ENCODE peak calls at places on chromosomes 4 and X, in four cellular contexts. L is K562, O is WTC11, P is HepG2. U is an unnamed sample.

GRCh38 chr4:3401436-3402171 is 40.2 kb upstream of the HGFAC start:
- DNase-seq in L (no peak), O (no peak), P (no peak), U (no peak)

GRCh38 chr4:76385974-76386373 is 35.0 kb downstream of the CCDC158 start:
- DNase-seq in P (no peak), L (no peak), O (no peak), U (no peak)

GRCh38 chr4:48432017-48432416 is 51.1 kb upstream of the SLC10A4 start:
- DNase-seq in P (no peak), O (no peak), L (no peak), U (no peak)

GRCh38 chr4:41881931-41882621 is 53.2 kb upstream of the TMEM33 start:
- DNase-seq in L (no peak), O (peak), P (no peak), U (peak)

GRCh38 chrX:39212456-39212855 is 411.2 kb downstream of the MID1IP1 start:
- DNase-seq in L (no peak), O (no peak), P (no peak), U (no peak)

GRCh38 chr4:167196386-167196785 is 37.9 kb downstream of the SPOCK3 start:
- DNase-seq in O (no peak), P (peak), L (no peak), U (no peak)

GRCh38 chr4:39528056-39528465 is 822 bp upstream of the UGDH start:
- DNase-seq in L (no peak), P (no peak), O (no peak), U (no peak)

GRCh38 chr4:184156169-184156568 is 61.5 kb downstream of the ENPP6 start:
- DNase-seq in O (no peak), L (no peak), P (no peak), U (no peak)

GRCh38 chrX:152893631-152894610 is 3.9 kb upstream of the ZNF185 start:
- DNase-seq in L (no peak), O (no peak), P (no peak), U (no peak)

GRCh38 chr4:162497564-162498167 is 333.9 kb upstream of the FSTL5 start:
- DNase-seq in L (peak), P (peak), O (no peak), U (peak)

GRCh38 chr4:150080335-150080734 is 2.1 kb downstream of the DCLK2 start:
- DNase-seq in L (no peak), O (no peak), P (no peak), U (no peak)

GRCh38 chr4:81632581-81633247 is 161.0 kb upstream of the RASGEF1B start:
- DNase-seq in L (no peak), O (no peak), P (no peak), U (no peak)

GRCh38 chrX:45258741-45259402 is 58.2 kb upstream of the DIPK2B start:
- DNase-seq in P (no peak), O (no peak), L (no peak), U (no peak)

DNA sequence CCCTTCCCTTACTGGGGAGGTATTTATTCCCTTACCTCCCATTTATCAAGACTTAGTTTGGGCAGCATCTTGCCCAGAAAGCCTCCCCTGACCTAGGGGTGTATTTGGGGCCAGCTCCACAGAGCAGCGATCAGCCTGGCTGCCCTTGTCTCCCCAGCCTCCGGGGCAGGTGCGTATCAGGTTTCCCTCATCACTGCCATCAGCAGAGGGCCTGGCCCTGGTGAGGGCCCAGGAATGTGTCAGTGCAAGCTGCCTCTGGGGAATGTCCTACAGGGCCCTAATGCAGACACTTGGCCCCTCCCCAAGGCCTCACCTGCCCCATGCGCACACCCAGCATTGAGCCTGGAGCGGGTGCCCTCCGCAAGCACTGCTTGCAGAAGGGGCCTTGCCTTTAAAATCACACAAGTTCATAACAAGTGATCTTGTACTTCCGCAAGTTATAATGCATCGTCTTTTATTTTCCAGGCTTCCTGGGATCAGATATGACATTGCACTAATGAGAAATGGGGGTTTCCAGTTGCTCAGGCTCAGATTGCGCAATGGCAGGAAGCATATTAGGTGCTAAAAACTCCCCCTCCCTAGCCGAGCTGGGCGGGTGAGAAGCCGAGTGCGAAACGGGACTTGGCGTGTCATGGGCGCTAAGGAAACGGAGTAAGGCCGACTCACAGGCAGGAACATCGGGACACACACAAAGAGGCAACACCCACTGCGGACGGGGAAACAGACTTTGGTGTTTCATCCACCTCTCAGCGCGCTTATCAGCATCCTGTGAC is 25.4 kb upstream of the AFAP1 start:
- DNase-seq in L (no peak), O (no peak), P (no peak), U (no peak)
- TF ChIP-seq FOXJ3 in L (no peak), O (no peak), P (no peak), U (no peak)

DNA sequence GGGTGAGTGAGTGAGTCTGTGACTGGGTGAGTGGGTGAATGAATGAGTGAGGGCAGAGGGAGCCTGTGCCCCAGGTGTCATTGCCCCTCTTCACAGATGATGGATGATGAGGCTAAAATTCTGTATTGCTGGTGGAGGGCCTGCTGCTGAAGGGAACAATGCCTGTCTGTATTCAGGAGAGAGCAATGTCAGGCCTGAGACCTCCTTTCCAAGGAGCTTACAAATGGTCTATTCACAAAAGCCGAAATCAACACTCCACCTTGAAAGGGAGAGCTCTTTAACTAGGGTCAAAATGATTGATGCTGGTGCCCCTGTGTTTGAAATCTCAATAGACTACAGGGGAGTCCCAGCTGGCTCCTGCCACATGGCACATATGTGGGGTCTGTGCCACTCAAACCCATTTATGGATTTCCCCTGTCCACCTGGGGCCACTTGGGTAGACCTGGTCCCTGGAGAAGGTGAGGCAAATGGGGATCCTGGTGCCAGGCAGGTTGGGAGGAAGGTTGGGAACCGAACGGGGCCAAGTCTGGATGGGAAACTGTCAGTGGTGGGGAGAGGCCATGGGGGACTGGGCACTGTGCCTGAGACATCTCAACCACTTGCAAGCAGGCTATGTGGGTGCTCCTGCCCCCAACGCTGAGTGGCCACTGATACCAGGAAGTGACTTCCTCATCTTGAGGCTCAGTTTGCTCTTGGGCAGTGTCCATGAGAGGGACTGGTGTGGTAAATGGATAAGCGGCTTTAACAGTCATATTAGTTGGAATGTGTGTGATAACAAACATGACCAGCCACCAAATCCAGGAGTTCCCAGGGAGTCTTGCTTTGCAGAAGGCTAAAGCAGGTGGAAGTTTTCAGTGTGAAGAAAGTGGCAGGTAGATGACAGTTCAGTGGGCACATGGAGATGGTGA is 223.8 kb upstream of the PSAPL1 start:
- DNase-seq in O (no peak), P (peak), L (no peak), U (no peak)
- TF ChIP-seq FOXJ3 in O (no peak), P (no peak), L (no peak), U (no peak)

GRCh38 chr4:10335050-10335449 is 122.2 kb downstream of the ZNF518B start:
- DNase-seq in L (no peak), O (no peak), P (no peak), U (no peak)

GRCh38 chr4:10334506-10335028 is 122.7 kb downstream of the ZNF518B start:
- DNase-seq in P (no peak), L (no peak), O (no peak), U (no peak)

GRCh38 chr4:10333942-10334341 is 123.3 kb downstream of the ZNF518B start:
- DNase-seq in L (no peak), O (peak), P (no peak), U (no peak)

GRCh38 chr4:10336471-10336870 is 120.8 kb downstream of the ZNF518B start:
- DNase-seq in O (no peak), L (no peak), P (no peak), U (no peak)
- TF ChIP-seq FOXJ3 in O (no peak), L (no peak), P (no peak), U (no peak)

GRCh38 chr4:152500308-152500707 is 35.6 kb downstream of the FBXW7 start:
- DNase-seq in P (no peak), L (no peak), O (no peak), U (no peak)
- TF ChIP-seq FOXJ3 in P (no peak), L (no peak), O (no peak), U (no peak)